ENCODE peak calls at places on chromosomes 13 and 19, in seven cellular contexts. A is Right ventricle myocardium inferior; P is AG09309; Q is foreskin fibroblast; N is GM12865; R is ovary; E is activated CD4-positive, alpha-beta T cell treated with anti-CD3 and anti-CD28 coated beads, Interleukin-2, amount 50 U/mL, for 24 hours. B is an unnamed sample.

GRCh38 chr13:106499113-106499512 is 36.3 kb downstream of the EFNB2 start:
- DNase-seq in E (no peak), A (no peak), R (no peak), N (no peak), Q (no peak), P (no peak), B (no peak)

GRCh38 chr13:110233181-110233641 is 73.7 kb downstream of the COL4A1 start:
- DNase-seq in R (no peak), N (no peak), Q (peak), A (peak), P (peak), E (no peak), B (peak)

GRCh38 chr13:85170372-85170771 is 628.8 kb downstream of the SLITRK6 start:
- DNase-seq in N (no peak), Q (no peak), P (no peak), A (no peak), E (no peak), R (no peak), B (no peak)

GRCh38 chr13:92074658-92075057 is 676.2 kb downstream of the GPC5 start:
- DNase-seq in N (peak), Q (no peak), A (no peak), E (no peak), R (no peak), P (no peak), B (no peak)

GRCh38 chr13:72293206-72293605 is 426.2 kb upstream of the DACH1 start:
- DNase-seq in A (no peak), E (no peak), Q (no peak), R (no peak), N (no peak), P (no peak), B (no peak)

GRCh38 chr13:114102521-114103288 is 29.7 kb downstream of the RASA3 start:
- DNase-seq in Q (no peak), P (no peak), E (no peak), R (no peak), A (peak), N (no peak), B (no peak)

GRCh38 chr13:31301119-31301518 is 101.3 kb downstream of the B3GLCT start:
- DNase-seq in A (no peak), P (no peak), N (no peak), R (no peak), E (no peak), Q (no peak), B (no peak)

GRCh38 chr19:23571175-23571574 is 115.8 kb downstream of the ZNF675 start:
- DNase-seq in P (no peak), E (no peak), A (no peak), R (no peak), N (no peak), Q (no peak), B (no peak)

GRCh38 chr19:52453324-52454094 is at the start of gene ZNF578:
- DNase-seq in A (peak), N (no peak), Q (peak), E (peak), P (peak), R (peak), B (peak)

GRCh38 chr13:50410921-50411712 is 395.9 kb downstream of the KCNRG start:
- DNase-seq in A (no peak), P (peak), E (no peak), N (no peak), R (no peak), Q (peak), B (peak)

B was measured in RWPE1.